ENCODE peak calls at places on chromosomes 12 and 14, in four cellular contexts. X, V, I and G are unnamed samples.

GRCh38 chr12:68086019-68086603 is 73.4 kb downstream of the IFNG start:
- DNase-seq in X (peak), V (no peak), I (no peak), G (no peak)

GRCh38 chr14:60485057-60485599 is 735 bp downstream of the C14orf39 start:
- DNase-seq in X (no peak), V (no peak), I (no peak), G (no peak)

GRCh38 chr12:12007001-12007712 is 63.6 kb upstream of the BCL2L14 start:
- DNase-seq in X (no peak), V (no peak), I (no peak), G (no peak)

GRCh38 chr12:116126610-116127009 is 150.9 kb downstream of the MED13L start:
- DNase-seq in X (no peak), V (no peak), I (no peak), G (no peak)

GRCh38 chr12:15788266-15789214 is 648 bp downstream of the EPS8 start:
- DNase-seq in X (no peak), V (peak), I (peak), G (peak)

GRCh38 chr12:130826151-130826801 is 12.8 kb downstream of the STX2 start:
- DNase-seq in X (no peak), V (peak), I (peak), G (peak)

GRCh38 chr12:9741726-9742125 is 8.8 kb upstream of the CLECL1 start:
- DNase-seq in X (no peak), V (no peak), I (no peak), G (no peak)

GRCh38 chr12:106226884-106227640 is 20.8 kb downstream of the CKAP4 start:
- DNase-seq in X (no peak), V (peak), I (no peak), G (no peak)

GRCh38 chr14:69475194-69475818 is 9.2 kb upstream of the PLEKHD1 start:
- DNase-seq in X (no peak), V (peak), I (no peak), G (no peak)

GRCh38 chr14:90732142-90732541 is 84.1 kb downstream of the TTC7B start:
- DNase-seq in X (no peak), V (no peak), I (no peak), G (no peak)

GRCh38 chr12:110619534-110619953 is 5.6 kb downstream of the TCTN1 start:
- DNase-seq in X (no peak), V (no peak), I (no peak), G (no peak)

GRCh38 chr12:108583971-108584370 is 13.9 kb downstream of the TMEM119 start:
- DNase-seq in X (no peak), V (no peak), I (no peak), G (no peak)

GRCh38 chr14:50107850-50108249 is 8.5 kb downstream of the VCPKMT start:
- DNase-seq in X (no peak), V (no peak), I (no peak), G (no peak)

GRCh38 chr14:104370256-104370870 is 209.2 kb upstream of the C14orf180 start:
- DNase-seq in X (no peak), V (peak), I (peak), G (no peak)

GRCh38 chr12:67456281-67456918 is 187.2 kb downstream of the CAND1 start:
- DNase-seq in X (no peak), V (no peak), I (peak), G (no peak)

GRCh38 chr14:74979442-74980397 is 23.0 kb upstream of the EIF2B2 start:
- DNase-seq in X (peak), V (no peak), I (no peak), G (no peak)

GRCh38 chr14:103474893-103475292 is 47.7 kb downstream of the CKB start:
- DNase-seq in X (no peak), V (no peak), I (no peak), G (no peak)

GRCh38 chr12:92505373-92506340 is 197.1 kb upstream of the PLEKHG7 start:
- DNase-seq in X (peak), V (no peak), I (peak), G (no peak)

GRCh38 chr14:106174206-106174605 is 647.8 kb downstream of the TMEM121 start:
- DNase-seq in X (no peak), V (no peak), I (no peak), G (no peak)

GRCh38 chr12:25615119-25615518 is 62.0 kb upstream of the LMNTD1 start:
- DNase-seq in X (no peak), V (no peak), I (no peak), G (no peak)

GRCh38 chr14:104932676-104933631 is 8.3 kb downstream of the PLD4 start:
- DNase-seq in X (peak), V (peak), I (peak), G (peak)

GRCh38 chr12:332581-333205 is 56.4 kb downstream of the KDM5A start:
- DNase-seq in X (no peak), V (no peak), I (no peak), G (no peak)

GRCh38 chr12:93098077-93098476 is 169.0 kb upstream of the EEA1 start:
- DNase-seq in X (no peak), V (no peak), I (peak), G (no peak)

GRCh38 chr12:100364334-100364733 is 7.5 kb downstream of the SLC17A8 start:
- DNase-seq in X (no peak), V (no peak), I (no peak), G (no peak)

GRCh38 chr14:23693252-23693775 is 57.1 kb downstream of the DHRS2 start:
- DNase-seq in X (no peak), V (no peak), I (no peak), G (no peak)

GRCh38 chr12:68641138-68641537 is 30.4 kb downstream of the RAP1B start:
- DNase-seq in X (no peak), V (no peak), I (no peak), G (no peak)

GRCh38 chr14:34710744-34711143 is 3.6 kb downstream of the CFL2 start:
- DNase-seq in X (no peak), V (no peak), I (no peak), G (no peak)

DNA sequence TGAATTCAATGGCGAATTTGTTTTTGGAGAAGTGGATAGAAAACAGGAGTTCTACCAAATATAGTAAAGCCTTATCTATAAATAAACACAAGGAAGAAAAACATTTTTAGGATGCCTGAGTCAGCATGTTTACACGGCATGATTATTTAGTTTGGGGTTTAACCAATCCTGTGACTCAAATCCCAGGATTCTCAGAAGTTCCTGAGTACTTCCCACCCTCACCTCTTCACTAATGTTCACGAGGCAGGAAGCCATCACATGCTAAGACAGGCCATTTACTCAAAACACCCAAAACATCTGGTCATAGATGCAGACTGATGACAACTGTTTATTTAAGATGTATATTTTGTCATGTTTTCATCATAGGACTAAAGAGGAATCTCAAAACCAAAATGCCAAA is 3.4 kb upstream of the GLRX5 start:
- DNase-seq in X (no peak), V (no peak), I (no peak), G (no peak)
- H3K4me3 ChIP-seq in X (no peak), V (peak), I (no peak), G (no peak)

DNA sequence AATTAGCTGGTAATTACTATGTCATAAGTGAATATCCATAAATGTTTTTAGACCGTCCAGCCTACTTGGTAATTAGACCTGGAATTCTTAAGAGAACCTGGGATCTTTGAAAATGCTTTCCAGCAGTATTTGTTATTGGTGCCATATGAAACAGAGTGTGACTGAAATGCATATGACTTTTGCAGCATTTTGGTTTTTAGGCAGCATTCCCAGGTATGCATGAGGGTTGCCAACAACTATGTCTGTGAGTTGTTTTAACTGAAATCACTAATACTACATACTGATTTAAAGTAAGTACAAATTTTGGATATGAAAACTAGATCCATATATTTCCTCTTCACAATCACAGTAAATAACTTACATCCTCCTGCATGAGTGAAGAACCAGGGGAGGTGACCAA is 437.7 kb upstream of the FAR2 start:
- DNase-seq in X (no peak), V (no peak), I (no peak), G (no peak)
- H3K4me3 ChIP-seq in X (no peak), V (no peak), I (no peak), G (no peak)

GRCh38 chr12:121538699-121539061 is 42.1 kb downstream of the KDM2B start:
- DNase-seq in X (no peak), V (peak), I (no peak), G (no peak)
- H3K4me3 ChIP-seq in X (no peak), V (peak), I (no peak), G (peak)

GRCh38 chr12:3834774-3835173 is 38.4 kb downstream of the PARP11 start:
- DNase-seq in X (no peak), V (no peak), I (no peak), G (no peak)

GRCh38 chr12:3836641-3837040 is 36.6 kb downstream of the PARP11 start:
- DNase-seq in X (no peak), V (no peak), I (no peak), G (no peak)

GRCh38 chr12:3833670-3834310 is 39.4 kb downstream of the PARP11 start:
- DNase-seq in X (no peak), V (no peak), I (no peak), G (no peak)

GRCh38 chr12:3837049-3837448 is 36.1 kb downstream of the PARP11 start:
- DNase-seq in X (no peak), V (no peak), I (no peak), G (no peak)

GRCh38 chr12:3835914-3836313 is 37.3 kb downstream of the PARP11 start:
- DNase-seq in X (no peak), V (no peak), I (no peak), G (no peak)
- H3K4me3 ChIP-seq in X (no peak), V (no peak), I (no peak), G (no peak)